ENCODE peak calls at places on chromosomes 7 and 10, in four cellular contexts. I, V, M and E are unnamed samples.
A peak's percentile ranks its signal among the peaks of the same experiment; 100 is the strongest.

GRCh38 chr7:84682543-84682942 is 488.0 kb upstream of the SEMA3A start:
- DNase-seq in M (no peak), I (no peak), V (no peak), E (no peak)

GRCh38 chr10:97428572-97428981 is 2.6 kb downstream of the PGAM1 start:
- DNase-seq in I (no peak), M (no peak), V (no peak), E (no peak)

GRCh38 chr7:44072364-44073231 is 7.2 kb upstream of the PGAM2 start:
- DNase-seq in M (peak; percentile 84), I (peak; percentile 90), V (no peak), E (peak; percentile 93)

GRCh38 chr10:12774219-12774894 is 227.2 kb downstream of the CCDC3 start:
- DNase-seq in I (peak; percentile 21), M (no peak), V (no peak), E (no peak)

GRCh38 chr10:132140167-132140925 is 46.4 kb upstream of the DPYSL4 start:
- DNase-seq in I (peak; percentile 55), M (no peak), V (no peak), E (no peak)

GRCh38 chr10:33706746-33707145 is 372.3 kb upstream of the NRP1 start:
- DNase-seq in I (no peak), M (no peak), V (no peak), E (no peak)

GRCh38 chr10:132521466-132522102 is 16.0 kb upstream of the INPP5A start:
- DNase-seq in I (peak; percentile 65), M (peak; percentile 11), V (no peak), E (no peak)

GRCh38 chr10:93438796-93439253 is 43.3 kb downstream of the MYOF start:
- DNase-seq in M (no peak), I (no peak), V (no peak), E (no peak)

GRCh38 chr10:36790000-36790399 is 335.4 kb upstream of the ANKRD30A start:
- DNase-seq in I (no peak), M (no peak), V (no peak), E (no peak)

GRCh38 chr10:63651864-63652263 is 130.7 kb downstream of the REEP3 start:
- DNase-seq in I (no peak), M (no peak), V (no peak), E (peak; percentile 52)

GRCh38 chr7:47739901-47740300 is 158.0 kb upstream of the TNS3 start:
- DNase-seq in I (no peak), M (no peak), V (no peak), E (no peak)

DNA sequence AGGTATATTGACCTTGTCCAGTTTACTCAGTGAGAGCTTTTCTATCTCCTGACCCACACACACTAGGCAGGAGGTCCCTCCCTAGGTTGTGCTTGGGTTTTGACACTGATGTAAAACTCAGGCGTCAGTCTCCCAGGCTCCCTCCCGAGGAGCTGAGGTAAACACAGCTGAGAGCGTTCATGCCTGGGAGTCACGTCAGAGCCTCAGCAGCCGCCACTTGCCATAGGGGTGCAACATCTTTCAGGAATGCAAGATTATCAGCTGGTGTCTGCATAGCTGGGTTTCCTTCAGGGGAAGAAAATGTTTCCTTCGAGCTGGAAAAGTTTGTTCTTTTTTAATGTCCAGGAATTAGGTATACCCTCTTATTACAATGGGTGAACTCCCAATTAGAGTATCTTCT is 70.6 kb downstream of the FGFR2 start:
- DNase-seq in V (no peak), M (no peak), I (peak; percentile 83), E (no peak)
- H3K27me3 ChIP-seq in V (no peaks in the 10 kb centered on the region), M (no peaks in the 10 kb centered on the region), I (no peaks in the 10 kb centered on the region), E (no peaks in the 10 kb centered on the region)

DNA sequence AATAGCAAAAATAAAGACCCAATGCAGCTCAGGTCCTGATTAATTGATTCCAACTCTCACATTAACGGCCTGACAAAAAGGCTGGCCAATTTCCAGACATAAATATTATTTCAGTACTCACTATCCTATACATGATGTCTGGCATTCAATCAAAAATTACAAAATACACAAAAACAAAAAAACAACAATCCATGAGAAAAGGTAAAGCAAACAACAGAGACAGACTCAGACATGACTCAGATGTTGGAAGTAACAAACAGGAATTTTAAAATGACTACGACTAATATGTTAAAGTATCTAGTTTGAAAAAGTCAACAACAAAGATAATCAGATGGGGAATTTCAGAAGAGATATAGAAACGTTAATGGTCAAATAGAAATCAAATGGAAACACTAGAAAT is 152.8 kb downstream of the AMPH start:
- DNase-seq in V (no peak), I (no peak), M (no peak), E (no peak)
- H3K27me3 ChIP-seq in V (no peaks in the 10 kb centered on the region), I (no peaks in the 10 kb centered on the region), M (no peaks in the 10 kb centered on the region), E (no peaks in the 10 kb centered on the region)

GRCh38 chr7:1679326-1679965 is 9.4 kb downstream of the ELFN1 start:
- DNase-seq in M (no peak), V (no peak), I (peak; percentile 58), E (peak; percentile 42)
- H3K27me3 ChIP-seq in M (no peaks in the 10 kb centered on the region), V (peaks cover under 1% of the 10 kb centered on the region), I (no peaks in the 10 kb centered on the region), E (peaks cover 10% of the 10 kb centered on the region)

DNA sequence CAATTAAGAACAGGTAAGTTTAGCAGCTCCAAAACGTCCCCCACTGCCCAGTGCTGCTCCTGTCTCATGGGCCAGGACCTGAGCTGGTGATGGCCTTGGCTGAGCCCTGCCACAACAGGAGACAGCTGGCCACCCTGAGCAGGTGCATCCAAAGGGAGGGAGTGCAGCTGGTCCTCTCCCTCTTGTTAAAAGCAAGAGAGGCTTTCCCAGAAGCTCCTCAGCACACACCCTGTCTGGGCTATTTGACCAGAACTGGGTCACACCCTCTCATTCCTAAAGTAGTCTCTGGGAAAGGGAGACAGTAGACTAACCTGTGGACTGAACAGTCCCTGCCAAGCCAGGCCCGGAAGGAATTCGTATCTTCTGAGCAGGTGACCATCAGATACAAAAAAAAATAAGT is 2.2 kb upstream of the TMEM72 start:
- DNase-seq in M (no peak), I (no peak), V (no peak), E (no peak)
- H3K27me3 ChIP-seq in M (no peaks in the 10 kb centered on the region), I (no peaks in the 10 kb centered on the region), V (no peaks in the 10 kb centered on the region), E (peaks cover 89% of the 10 kb centered on the region)

GRCh38 chr10:117551322-117552155 is 9.0 kb downstream of the EMX2 start:
- DNase-seq in M (no peak), V (no peak), I (no peak), E (no peak)
- H3K27me3 ChIP-seq in M (peaks cover 90% of the 10 kb centered on the region), V (peaks cover 98% of the 10 kb centered on the region), I (peaks cover 63% of the 10 kb centered on the region), E (peaks cover 77% of the 10 kb centered on the region)

GRCh38 chr10:29279779-29280535 is 8.9 kb upstream of the LYZL1 start:
- DNase-seq in V (no peak), I (no peak), M (no peak), E (no peak)

GRCh38 chr10:29287635-29288034 is 1.2 kb upstream of the LYZL1 start:
- DNase-seq in M (no peak), V (no peak), I (no peak), E (no peak)

DNA sequence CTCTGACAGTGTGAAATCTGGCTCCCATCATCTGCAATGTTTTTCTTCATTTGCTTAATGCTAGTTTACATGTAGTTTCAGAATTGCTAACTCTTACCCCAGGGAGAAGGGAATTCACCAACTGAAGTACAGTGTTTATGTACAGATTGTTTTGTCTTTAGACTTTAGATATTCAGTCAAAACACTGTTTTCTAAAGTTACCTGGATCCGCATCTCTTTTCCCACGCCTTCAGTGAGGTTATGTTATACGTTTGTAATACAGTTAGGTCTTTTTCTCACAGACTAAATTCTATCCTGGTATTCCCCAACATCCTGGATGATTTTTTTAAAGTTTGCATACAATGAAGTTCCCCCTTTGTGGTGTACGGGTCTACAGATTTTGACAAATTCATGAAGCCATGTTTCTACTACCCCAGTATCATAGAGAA is 3.2 kb upstream of the LYZL1 start:
- DNase-seq in M (no peak), V (no peak), I (no peak), E (no peak)
- H3K27me3 ChIP-seq in M (no peaks in the 10 kb centered on the region), V (no peaks in the 10 kb centered on the region), I (no peaks in the 10 kb centered on the region), E (no peaks in the 10 kb centered on the region)